ENCODE peak calls at places on chromosomes 4 and X, in five cellular contexts. W is stimulated activated CD4-positive, alpha-beta T cell treated with anti-CD3 and anti-CD28 coated beads, Interleukin-1b, Interleukin-23, amount 100 ng/mL, for 1 hour; I is iris pigment epithelial cell; X is nephron progenitor cell; J is amygdala. R is an unnamed sample.

GRCh38 chr4:172716291-172716690 is 452.3 kb upstream of the GALNT7 start:
- DNase-seq in W (no peak), I (no peak), X (no peak), J (no peak), R (no peak)

GRCh38 chr4:174230680-174231079 is 52.8 kb downstream of the FBXO8 start:
- DNase-seq in W (no peak), I (no peak), X (no peak), J (no peak), R (no peak)

GRCh38 chr4:164081371-164081770 is 586.9 kb downstream of the TMA16 start:
- DNase-seq in W (no peak), I (no peak), X (no peak), J (no peak), R (no peak)

GRCh38 chrX:17323397-17323796 is 51.6 kb upstream of the NHS start:
- DNase-seq in W (no peak), I (no peak), X (no peak), J (no peak), R (no peak)

GRCh38 chr4:55397024-55397520 is 1.3 kb downstream of the TMEM165 start:
- DNase-seq in W (no peak), I (no peak), X (peak), J (no peak), R (no peak)

GRCh38 chr4:136927172-136927571 is 605.1 kb downstream of the PCDH18 start:
- DNase-seq in W (no peak), I (peak), X (no peak), J (no peak), R (peak)

GRCh38 chr4:64508089-64508488 is 98.8 kb upstream of the TECRL start:
- DNase-seq in W (no peak), I (no peak), X (no peak), J (no peak), R (no peak)

GRCh38 chr4:16496501-16496900 is 270.2 kb upstream of the TAPT1 start:
- DNase-seq in W (no peak), I (peak), X (no peak), J (peak), R (peak)

GRCh38 chrX:120486786-120487185 is 17.7 kb upstream of the LAMP2 start:
- DNase-seq in W (no peak), I (no peak), X (no peak), J (no peak), R (no peak)

GRCh38 chr4:37802068-37802666 is 24.3 kb upstream of the PGM2 start:
- DNase-seq in W (no peak), I (no peak), X (peak), J (peak), R (peak)